ENCODE peak calls at places on chromosomes 3 and 15, in seven cellular contexts. I is endothelial cell, J is lower lobe of right lung, B is MCF 10A, K is neural crest cell, M is mucosa of descending colon, N is astrocyte of the spinal cord. Y is an unnamed sample.
A peak's percentile ranks its signal among the peaks of the same experiment; 100 is the strongest.

GRCh38 chr15:101637549-101638318 is 14.4 kb downstream of the TM2D3 start:
- DNase-seq in I (no peak), J (no peak), B (peak; percentile 72), K (no peak), M (no peak), N (peak; percentile 59), Y (no peak)

GRCh38 chr3:56976666-56977560 is 83.6 kb upstream of the SPATA12 start:
- DNase-seq in I (no peak), J (no peak), B (peak; percentile 23), K (no peak), M (no peak), N (peak; percentile 65), Y (no peak)

GRCh38 chr15:29040367-29040745 is 154.6 kb downstream of the APBA2 start:
- DNase-seq in I (no peak), J (no peak), B (no peak), K (no peak), M (no peak), N (peak; percentile 80), Y (no peak)

GRCh38 chr3:184354121-184354728 is 7.2 kb downstream of the CLCN2 start:
- DNase-seq in I (peak; percentile 74), J (peak; percentile 69), B (peak; percentile 45), K (peak; percentile 66), M (peak; percentile 63), N (no peak), Y (peak; percentile 55)

GRCh38 chr3:168141405-168141993 is 45.8 kb upstream of the GOLIM4 start:
- DNase-seq in I (no peak), J (no peak), B (no peak), K (no peak), M (no peak), N (no peak), Y (no peak)

GRCh38 chr3:107831590-107831989 is 259.2 kb downstream of the CD47 start:
- DNase-seq in I (no peak), J (no peak), B (no peak), K (no peak), M (no peak), N (no peak), Y (no peak)

GRCh38 chr3:107753988-107754387 is 231.2 kb downstream of the BBX start:
- DNase-seq in I (no peak), J (no peak), B (no peak), K (no peak), M (no peak), N (no peak), Y (no peak)

GRCh38 chr3:77468408-77469045 is 428.6 kb downstream of the ROBO2 start:
- DNase-seq in I (no peak), J (no peak), B (no peak), K (no peak), M (no peak), N (peak; percentile 6), Y (no peak)

GRCh38 chr3:99866167-99866810 is 48.6 kb downstream of the CMSS1 start:
- DNase-seq in I (no peak), J (no peak), B (peak; percentile 40), K (no peak), M (no peak), N (peak; percentile 89), Y (no peak)

GRCh38 chr15:35546581-35547381 is 816 bp upstream of the DPH6 start:
- DNase-seq in I (no peak), J (no peak), B (no peak), K (no peak), M (no peak), N (no peak), Y (peak; percentile 12)

GRCh38 chr3:184738519-184738890 is 26.6 kb upstream of the MAGEF1 start:
- DNase-seq in I (no peak), J (no peak), B (no peak), K (no peak), M (no peak), N (no peak), Y (no peak)

GRCh38 chr15:48021336-48022086 is 99.3 kb upstream of the SLC24A5 start:
- DNase-seq in I (no peak), J (no peak), B (no peak), K (no peak), M (no peak), N (peak; percentile 6), Y (no peak)

GRCh38 chr15:93038064-93038705 is 50.8 kb downstream of the RGMA start:
- DNase-seq in I (no peak), J (peak; percentile 24), B (no peak), K (no peak), M (no peak), N (no peak), Y (no peak)

GRCh38 chr3:49357466-49358216 is 512 bp downstream of the GPX1 start:
- DNase-seq in I (peak; percentile 34), J (peak; percentile 78), B (peak; percentile 88), K (no peak), M (peak; percentile 78), N (peak; percentile 88), Y (no peak)

GRCh38 chr3:186414735-186415419 is 52.8 kb upstream of the DGKG start:
- DNase-seq in I (no peak), J (no peak), B (peak; percentile 84), K (no peak), M (no peak), N (peak; percentile 81), Y (no peak)

GRCh38 chr3:48428863-48429415 is 947 bp downstream of the PLXNB1 start:
- DNase-seq in I (peak; percentile 56), J (peak; percentile 53), B (no peak), K (peak; percentile 53), M (peak; percentile 64), N (no peak), Y (peak; percentile 61)

GRCh38 chr15:74376825-74377581 is 9.6 kb upstream of the CYP11A1 start:
- DNase-seq in I (no peak), J (no peak), B (no peak), K (no peak), M (no peak), N (no peak), Y (no peak)

GRCh38 chr3:71294919-71295318 is 288.6 kb downstream of the FOXP1 start:
- DNase-seq in I (no peak), J (no peak), B (no peak), K (no peak), M (no peak), N (no peak), Y (no peak)

GRCh38 chr15:40217166-40217785 is 21.6 kb upstream of the PAK6 start:
- DNase-seq in I (peak; percentile 61), J (no peak), B (peak; percentile 70), K (peak; percentile 36), M (no peak), N (peak; percentile 67), Y (peak; percentile 36)

GRCh38 chr15:62298811-62299210 is 133.7 kb upstream of the C2CD4B start:
- DNase-seq in I (no peak), J (no peak), B (no peak), K (no peak), M (no peak), N (no peak), Y (no peak)

GRCh38 chr15:70290708-70291107 is 193.0 kb upstream of the TLE3 start:
- DNase-seq in I (no peak), J (no peak), B (no peak), K (no peak), M (no peak), N (no peak), Y (no peak)

GRCh38 chr15:45307230-45307924 is 55.3 kb downstream of the SLC28A2 start:
- DNase-seq in I (no peak), J (no peak), B (peak; percentile 37), K (no peak), M (no peak), N (peak; percentile 59), Y (no peak)
- TF ChIP-seq CTCF in I (peak; percentile 41), J (peak; percentile 63), B (peak; percentile 47), K (peak; percentile 66), M (peak; percentile 32), N (peak; percentile 40), Y (peak; percentile 53)

GRCh38 chr3:15043772-15044171 is 21.3 kb downstream of the MRPS25 start:
- DNase-seq in I (no peak), J (no peak), B (no peak), K (no peak), M (no peak), N (no peak), Y (no peak)
- TF ChIP-seq CTCF in I (no peak), J (no peak), B (no peak), K (no peak), M (no peak), N (no peak), Y (no peak)

DNA sequence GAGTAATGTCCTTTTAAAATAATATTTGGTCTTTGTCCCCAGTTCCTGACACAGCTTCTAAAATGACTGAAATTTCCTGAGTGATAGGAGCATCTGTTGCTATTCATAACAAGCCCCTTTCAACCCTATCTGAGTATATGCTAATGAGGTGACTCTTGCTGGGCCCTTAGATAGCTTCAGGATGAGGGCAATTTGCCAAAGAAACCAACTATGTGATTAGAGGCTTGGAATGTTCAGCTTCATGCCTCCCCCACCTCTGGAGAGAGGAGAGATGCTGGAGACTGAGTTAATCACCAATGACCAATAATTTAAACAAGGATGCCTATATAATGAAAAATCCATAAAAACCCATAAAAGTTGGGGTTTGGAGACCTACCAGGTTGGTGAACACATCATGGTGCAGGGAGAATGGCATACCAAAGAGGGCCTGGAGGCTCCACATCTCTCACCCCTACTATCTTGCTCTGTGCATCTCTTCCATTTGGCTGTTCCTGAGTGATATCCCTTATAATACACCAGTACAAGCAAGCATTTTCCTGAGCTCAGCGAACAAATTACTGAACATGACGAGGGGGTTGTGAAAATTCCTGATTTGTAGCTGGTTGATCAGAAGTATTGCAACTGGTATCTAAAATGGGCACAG is 189.2 kb downstream of the ECT2 start:
- DNase-seq in I (no peak), J (no peak), B (no peak), K (no peak), M (no peak), N (no peak), Y (no peak)
- TF ChIP-seq CTCF in I (no peak), J (no peak), B (no peak), K (no peak), M (no peak), N (no peak), Y (no peak)

DNA sequence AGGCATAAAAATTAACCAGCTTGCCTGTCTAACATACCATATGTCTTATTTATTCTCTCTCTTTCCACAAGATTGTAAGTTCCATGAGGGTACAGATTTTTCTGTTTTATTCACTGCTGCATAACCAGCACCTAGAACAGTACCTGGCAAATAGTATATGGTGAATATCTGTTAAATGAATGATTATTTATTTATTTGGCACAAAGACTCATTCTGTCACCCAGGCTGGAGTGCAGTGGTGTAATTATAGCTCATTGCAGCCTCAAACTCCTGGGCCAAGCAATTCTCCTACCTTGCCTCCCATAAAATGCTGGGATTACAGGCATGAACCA is 24.9 kb downstream of the DENND4A start:
- DNase-seq in I (no peak), J (no peak), B (no peak), K (no peak), M (no peak), N (no peak), Y (no peak)
- TF ChIP-seq CTCF in I (no peak), J (no peak), B (no peak), K (no peak), M (no peak), N (no peak), Y (no peak)

GRCh38 chr3:148957586-148957985 is 33.8 kb upstream of the GYG1 start:
- DNase-seq in I (peak; percentile 41), J (no peak), B (no peak), K (no peak), M (no peak), N (no peak), Y (no peak)
- TF ChIP-seq CTCF in I (peak; percentile 26), J (peak; percentile 32), B (peak; percentile 12), K (no peak), M (no peak), N (peak; percentile 35), Y (peak; percentile 33)

GRCh38 chr3:24493951-24494615 is 567 bp downstream of the THRB start:
- DNase-seq in I (peak; percentile 25), J (peak; percentile 80), B (peak; percentile 56), K (peak; percentile 16), M (no peak), N (no peak), Y (peak; percentile 41)
- TF ChIP-seq CTCF in I (no peak), J (no peak), B (no peak), K (no peak), M (no peak), N (no peak), Y (no peak)

Y was measured in progenitor cell of endocrine pancreas.